ENCODE peak calls at places on chromosomes 7 and 10, in ten cellular contexts. J is upper lobe of right lung; P is HFF-Myc; R is natural killer cell treated with Interleukin-12 subunit alpha and Interleukin-12 subunit beta and Interleukin-15 and Interleukin-18, amount 100 ng/mL, for 72 hours; G is mesothelial cell of epicardium; Q is DMS53; D is ureter; X is effector CD4-positive, alpha-beta T cell; M is CD8-positive, alpha-beta memory T cell; Z is EH. V is an unnamed sample.

GRCh38 chr10:79086822-79087221 is 18.1 kb downstream of the ZMIZ1 start:
- DNase-seq in J (no peak), M (no peak), Z (no peak), G (no peak), R (no peak), D (no peak), Q (no peak), X (no peak), P (no peak), V (no peak)

GRCh38 chr7:125927556-125927955 is 997.9 kb upstream of the POT1 start:
- DNase-seq in R (no peak), M (no peak), G (no peak), Z (no peak), J (no peak), X (no peak), P (no peak), D (no peak), Q (no peak), V (no peak)

GRCh38 chr10:6416892-6417512 is 163.1 kb downstream of the PRKCQ start:
- DNase-seq in G (no peak), Z (peak; percentile 57), X (peak; percentile 16), P (peak; percentile 30), M (no peak), R (no peak), J (no peak), Q (peak; percentile 85), D (no peak), V (peak; percentile 29)

GRCh38 chr10:50740351-50740688 is 584 bp downstream of the ASAH2B start:
- DNase-seq in Q (peak; percentile 76), J (no peak), X (peak; percentile 3), M (peak; percentile 45), Z (peak; percentile 82), G (no peak), D (no peak), R (peak; percentile 60), P (peak; percentile 12), V (no peak)

GRCh38 chr7:28358423-28358868 is 53.9 kb upstream of the CREB5 start:
- DNase-seq in D (no peak), M (no peak), J (no peak), X (no peak), R (no peak), P (peak; percentile 99), Q (peak; percentile 82), Z (peak; percentile 98), G (no peak), V (no peak)

GRCh38 chr7:34928052-34928451 is 109.2 kb downstream of the DPY19L1 start:
- DNase-seq in X (peak; percentile 11), Q (peak; percentile 75), R (no peak), J (peak; percentile 78), Z (peak; percentile 27), M (peak; percentile 53), G (peak; percentile 42), P (no peak), D (no peak), V (no peak)

GRCh38 chr7:32914186-32914585 is 22.6 kb upstream of the KBTBD2 start:
- DNase-seq in Q (peak; percentile 22), X (no peak), M (no peak), J (no peak), P (no peak), D (no peak), Z (no peak), R (no peak), G (no peak), V (no peak)

GRCh38 chr10:70872281-70872680 is 16.1 kb downstream of the PCBD1 start:
- DNase-seq in P (no peak), X (no peak), R (no peak), J (no peak), D (no peak), G (no peak), Z (no peak), M (no peak), Q (no peak), V (no peak)

GRCh38 chr7:130491841-130492518 is at the start of gene MEST:
- DNase-seq in M (no peak), J (peak; percentile 64), X (no peak), Z (peak; percentile 13), Q (no peak), P (no peak), D (no peak), G (no peak), R (no peak), V (no peak)

GRCh38 chr10:30999084-30999712 is 32.5 kb downstream of the ZNF438 start:
- DNase-seq in Q (no peak), D (no peak), P (peak; percentile 56), M (no peak), X (no peak), G (no peak), J (no peak), R (no peak), Z (peak; percentile 59), V (no peak)

GRCh38 chr7:28778781-28779180 is 179.3 kb downstream of the TRIL start:
- DNase-seq in X (no peak), Z (peak; percentile 9), P (no peak), Q (no peak), J (no peak), R (no peak), G (no peak), M (no peak), D (no peak), V (no peak)

GRCh38 chr7:74657692-74658170 is at the start of gene GTF2I:
- DNase-seq in Z (no peak), G (no peak), J (no peak), Q (peak; percentile 91), D (peak; percentile 57), R (peak; percentile 69), M (no peak), P (no peak), X (no peak), V (no peak)

GRCh38 chr7:112400141-112400540 is 50.1 kb upstream of the IFRD1 start:
- DNase-seq in M (no peak), X (no peak), R (no peak), Z (peak; percentile 57), Q (no peak), P (no peak), G (no peak), J (no peak), D (no peak), V (no peak)

GRCh38 chr7:130272456-130273080 is 5.9 kb downstream of the CPA2 start:
- DNase-seq in R (no peak), G (no peak), X (no peak), M (no peak), Z (no peak), P (no peak), D (no peak), Q (peak; percentile 26), J (no peak), V (no peak)

GRCh38 chr10:78802406-78802805 is 266.4 kb upstream of the ZMIZ1 start:
- DNase-seq in Q (no peak), P (peak; percentile 35), D (no peak), X (no peak), Z (peak; percentile 21), G (no peak), M (no peak), J (no peak), R (no peak), V (no peak)

V was measured in NCI-H1048.